ENCODE peak calls at places on chromosomes 1 and 21, in nine cellular contexts. U is C1 segment of cervical spinal cord; S is SK-MEL-5; I is OCI-LY7; Y is NCI-H1417; L is CD4-positive, alpha-beta memory T cell; T is IMR-90; X is AG09319; Q is mammary epithelial cell. K is an unnamed sample.

GRCh38 chr1:25804964-25805862 is 5.2 kb downstream of the SELENON start:
- DNase-seq in U (no peak), S (no peak), I (no peak), Y (no peak), L (no peak), T (no peak), X (no peak), Q (no peak), K (no peak)

GRCh38 chr1:179017383-179018326 is 8.0 kb upstream of the FAM20B start:
- DNase-seq in U (no peak), S (peak; percentile 20), I (no peak), Y (no peak), L (no peak), T (no peak), X (no peak), Q (peak; percentile 68), K (no peak)

GRCh38 chr21:42614811-42615342 is 38.5 kb upstream of the PDE9A start:
- DNase-seq in U (no peak), S (peak; percentile 12), I (peak; percentile 18), Y (peak; percentile 29), L (peak; percentile 73), T (no peak), X (no peak), Q (peak; percentile 88), K (no peak)

GRCh38 chr21:23401278-23401677 is 2206.0 kb downstream of the MRPL39 start:
- DNase-seq in U (no peak), S (peak; percentile 55), I (no peak), Y (peak; percentile 63), L (no peak), T (no peak), X (no peak), Q (no peak), K (no peak)

GRCh38 chr1:56541408-56541807 is 38.0 kb downstream of the PLPP3 start:
- DNase-seq in U (no peak), S (no peak), I (no peak), Y (no peak), L (no peak), T (no peak), X (no peak), Q (no peak), K (no peak)

GRCh38 chr1:41329662-41330587 is 31.3 kb upstream of the FOXO6 start:
- DNase-seq in U (no peak), S (no peak), I (no peak), Y (peak; percentile 39), L (no peak), T (no peak), X (no peak), Q (no peak), K (no peak)

GRCh38 chr1:19563336-19564097 is 78.2 kb upstream of the CAPZB start:
- DNase-seq in U (peak; percentile 17), S (no peak), I (no peak), Y (no peak), L (no peak), T (peak; percentile 41), X (no peak), Q (peak; percentile 29), K (peak; percentile 15)

GRCh38 chr1:18107671-18108312 is at the start of gene IGSF21:
- DNase-seq in U (no peak), S (no peak), I (no peak), Y (no peak), L (no peak), T (no peak), X (no peak), Q (no peak), K (no peak)

GRCh38 chr1:1425753-1426495 is 4.8 kb upstream of the ANKRD65 start:
- DNase-seq in U (peak; percentile 83), S (no peak), I (no peak), Y (no peak), L (no peak), T (no peak), X (no peak), Q (no peak), K (no peak)

GRCh38 chr1:81305997-81306452 is 494.7 kb upstream of the ADGRL2 start:
- DNase-seq in U (no peak), S (peak; percentile 56), I (no peak), Y (peak; percentile 97), L (no peak), T (peak; percentile 54), X (peak; percentile 34), Q (peak; percentile 36), K (no peak)

GRCh38 chr1:43271186-43272118 is 1.7 kb downstream of the TMEM125 start:
- DNase-seq in U (no peak), S (no peak), I (no peak), Y (no peak), L (no peak), T (peak; percentile 4), X (no peak), Q (no peak), K (no peak)